ENCODE peak calls at places on chromosome 9, in ten cellular contexts. L, H, S, M, J, N, V, Q, B and K are unnamed samples.
A peak's percentile ranks its signal among the peaks of the same experiment; 100 is the strongest.

GRCh38 chr9:111851536-111851935 is 45.1 kb upstream of the UGCG start:
- DNase-seq in L (peak; percentile 48), H (no peak), S (peak; percentile 89), M (no peak), J (no peak), N (no peak), V (no peak), Q (no peak), B (no peak), K (no peak)

GRCh38 chr9:134130503-134131375 is 5.1 kb upstream of the WDR5 start:
- DNase-seq in L (no peak), H (peak; percentile 84), S (peak; percentile 82), M (no peak), J (no peak), N (peak; percentile 67), V (peak; percentile 93), Q (no peak), B (peak; percentile 73), K (peak; percentile 16)

GRCh38 chr9:90000925-90001324 is 396.1 kb downstream of the GADD45G start:
- DNase-seq in L (no peak), H (no peak), S (peak; percentile 43), M (no peak), J (no peak), N (no peak), V (no peak), Q (no peak), B (no peak), K (no peak)

GRCh38 chr9:95027914-95028854 is 289.3 kb downstream of the FANCC start:
- DNase-seq in L (no peak), H (no peak), S (no peak), M (no peak), J (no peak), N (no peak), V (peak; percentile 51), Q (no peak), B (no peak), K (no peak)

GRCh38 chr9:98916660-98917059 is 27.0 kb upstream of the COL15A1 start:
- DNase-seq in L (no peak), H (no peak), S (peak; percentile 74), M (no peak), J (peak; percentile 29), N (peak; percentile 73), V (no peak), Q (no peak), B (peak; percentile 74), K (peak; percentile 48)

GRCh38 chr9:126956929-126957686 is 42.5 kb downstream of the RALGPS1 start:
- DNase-seq in L (peak; percentile 35), H (no peak), S (no peak), M (no peak), J (peak; percentile 21), N (no peak), V (no peak), Q (no peak), B (no peak), K (no peak)

GRCh38 chr9:73805111-73805510 is 653.4 kb downstream of the ANXA1 start:
- DNase-seq in L (no peak), H (no peak), S (no peak), M (no peak), J (no peak), N (no peak), V (no peak), Q (no peak), B (no peak), K (no peak)

GRCh38 chr9:118083161-118083560 is 379.0 kb downstream of the TLR4 start:
- DNase-seq in L (no peak), H (no peak), S (no peak), M (no peak), J (no peak), N (no peak), V (no peak), Q (no peak), B (no peak), K (no peak)

GRCh38 chr9:34403554-34404380 is 27.1 kb upstream of the MYORG start:
- DNase-seq in L (peak; percentile 39), H (no peak), S (peak; percentile 81), M (peak; percentile 78), J (peak; percentile 81), N (peak; percentile 63), V (peak; percentile 62), Q (peak; percentile 37), B (peak; percentile 59), K (no peak)

GRCh38 chr9:134196911-134197310 is 32.5 kb upstream of the RNU6ATAC start:
- DNase-seq in L (no peak), H (no peak), S (peak; percentile 1), M (no peak), J (no peak), N (no peak), V (no peak), Q (no peak), B (no peak), K (no peak)

GRCh38 chr9:126642839-126643238 is 29.1 kb downstream of the LMX1B start:
- DNase-seq in L (no peak), H (no peak), S (no peak), M (no peak), J (no peak), N (no peak), V (no peak), Q (no peak), B (no peak), K (no peak)

GRCh38 chr9:126974604-126975003 is 60.0 kb downstream of the RALGPS1 start:
- DNase-seq in L (no peak), H (no peak), S (no peak), M (no peak), J (no peak), N (no peak), V (no peak), Q (no peak), B (no peak), K (no peak)

GRCh38 chr9:116190997-116191396 is 37.4 kb downstream of the PAPPA start:
- DNase-seq in L (no peak), H (no peak), S (no peak), M (no peak), J (peak; percentile 90), N (no peak), V (no peak), Q (no peak), B (no peak), K (no peak)

DNA sequence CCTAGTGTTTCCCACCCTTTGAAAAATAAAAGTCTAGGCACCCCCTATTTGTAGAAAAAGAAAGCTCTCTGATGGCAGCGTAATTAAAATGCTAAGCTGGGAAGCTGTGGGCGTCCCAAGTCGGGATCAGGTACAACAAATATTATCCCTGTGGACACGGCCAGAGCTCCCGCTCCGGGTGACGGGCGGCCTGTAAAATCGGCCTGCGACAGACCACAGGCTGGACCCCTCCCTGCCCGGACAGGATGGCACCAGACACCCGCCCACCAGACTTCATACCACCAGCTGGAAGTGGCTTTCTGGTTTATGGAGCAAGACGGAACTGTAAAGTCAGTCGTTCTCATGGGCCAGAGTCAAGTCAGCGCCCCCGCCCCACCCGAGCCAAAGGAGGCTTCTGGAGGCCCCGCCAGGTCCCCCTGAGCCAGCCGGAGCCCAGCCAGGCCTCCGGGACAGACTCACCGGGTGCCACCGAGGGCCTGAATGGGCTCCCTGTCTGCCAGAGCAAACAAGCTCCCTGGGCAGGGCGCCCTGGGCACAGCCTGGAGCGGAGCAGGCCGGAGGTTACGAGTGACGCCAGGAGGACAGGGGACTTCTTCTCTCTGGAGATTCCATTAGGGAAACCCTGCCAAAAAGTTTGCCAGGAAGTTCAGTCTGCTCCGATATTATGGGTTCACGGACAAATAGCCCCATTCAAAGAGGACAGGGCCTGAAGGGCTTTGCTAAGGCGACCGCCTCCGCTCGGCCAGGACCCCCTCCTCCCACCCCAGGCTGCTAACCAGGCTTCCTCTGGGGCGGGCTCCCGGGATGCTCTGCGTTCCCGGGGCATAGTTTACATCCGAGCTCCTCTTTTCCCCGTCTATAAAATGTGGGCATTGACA is 173.7 kb downstream of the ERCC6L2 start:
- DNase-seq in L (no peak), H (peak; percentile 94), S (no peak), M (no peak), J (no peak), N (peak; percentile 29), V (no peak), Q (no peak), B (peak; percentile 27), K (no peak)
- H3K4me3 ChIP-seq in L (no peak overlapping the region), H (peak overlapping the region; percentile 62), S (no peak overlapping the region), M (no peak overlapping the region), J (no peak overlapping the region), N (no peak overlapping the region), V (no peak overlapping the region), Q (no peak overlapping the region), B (peak overlapping the region; percentile 23), K (no peak overlapping the region)

GRCh38 chr9:137417161-137418021 is 5.6 kb downstream of the EXD3 start:
- DNase-seq in L (no peak), H (no peak), S (no peak), M (no peak), J (peak; percentile 31), N (no peak), V (peak; percentile 51), Q (no peak), B (no peak), K (peak; percentile 45)
- H3K4me3 ChIP-seq in L (no peak overlapping the region), H (peak overlapping the region; percentile 37), S (no peak overlapping the region), M (no peak overlapping the region), J (no peak overlapping the region), N (peak overlapping the region; percentile 56), V (peak overlapping the region; percentile 52), Q (peak overlapping the region; percentile 19), B (peak overlapping the region; percentile 64), K (no peak overlapping the region)

DNA sequence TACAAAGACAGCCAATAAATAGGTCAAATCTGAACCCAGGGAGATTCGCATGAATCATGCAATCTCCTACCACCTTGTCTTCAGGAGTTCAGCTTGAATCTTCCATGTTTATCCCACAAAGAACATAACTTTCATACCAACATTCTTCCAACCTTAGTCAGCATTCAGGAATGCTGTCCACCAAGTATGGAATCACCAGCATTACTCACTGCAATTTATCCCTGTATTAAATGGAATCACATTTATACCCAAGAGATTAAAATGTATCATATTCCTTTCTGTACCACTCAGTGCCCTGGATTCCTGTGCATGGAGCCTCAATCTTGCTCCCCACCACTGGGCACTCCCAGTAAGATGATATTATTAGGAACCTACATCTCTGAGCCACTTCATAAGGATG is 162.6 kb downstream of the GLIS3 start:
- DNase-seq in L (peak; percentile 85), H (no peak), S (no peak), M (no peak), J (peak; percentile 95), N (no peak), V (no peak), Q (no peak), B (no peak), K (no peak)
- H3K4me3 ChIP-seq in L (no peak overlapping the region), H (no peak overlapping the region), S (no peak overlapping the region), M (no peak overlapping the region), J (no peak overlapping the region), N (no peak overlapping the region), V (no peak overlapping the region), Q (no peak overlapping the region), B (no peak overlapping the region), K (no peak overlapping the region)

GRCh38 chr9:125125523-125125922 is 17.8 kb downstream of the SCAI start:
- DNase-seq in L (no peak), H (no peak), S (peak; percentile 72), M (no peak), J (no peak), N (no peak), V (no peak), Q (no peak), B (no peak), K (no peak)

GRCh38 chr9:125131778-125132177 is 11.6 kb downstream of the SCAI start:
- DNase-seq in L (no peak), H (no peak), S (no peak), M (no peak), J (no peak), N (no peak), V (no peak), Q (no peak), B (no peak), K (no peak)

GRCh38 chr9:125121156-125121555 is 22.2 kb downstream of the SCAI start:
- DNase-seq in L (no peak), H (no peak), S (no peak), M (no peak), J (no peak), N (no peak), V (no peak), Q (no peak), B (no peak), K (no peak)

GRCh38 chr9:125126019-125126746 is 17.1 kb downstream of the SCAI start:
- DNase-seq in L (no peak), H (peak; percentile 87), S (peak; percentile 96), M (peak; percentile 56), J (peak; percentile 98), N (peak; percentile 73), V (peak; percentile 77), Q (peak; percentile 72), B (peak; percentile 79), K (peak; percentile 68)
- H3K4me3 ChIP-seq in L (no peak overlapping the region), H (no peak overlapping the region), S (no peak overlapping the region), M (no peak overlapping the region), J (no peak overlapping the region), N (no peak overlapping the region), V (no peak overlapping the region), Q (no peak overlapping the region), B (no peak overlapping the region), K (no peak overlapping the region)